ENCODE peak calls at places on chromosome 6, in eight cellular contexts. G is fibroblast of lung, T is GM23338, W is MM.1S, P is PC-3, V is mammary epithelial cell, C is HCT116, L is trophoblast cell. X is an unnamed sample.

GRCh38 chr6:131825946-131826345 is 18.1 kb downstream of the ENPP1 start:
- DNase-seq in G (no peak), T (no peak), W (no peak), P (peak; percentile 56), V (no peak), C (no peak), L (no peak), X (no peak)

GRCh38 chr6:20441921-20442320 is 40.2 kb downstream of the E2F3 start:
- DNase-seq in G (no peak), T (no peak), W (no peak), P (no peak), V (no peak), C (no peak), L (no peak), X (no peak)

GRCh38 chr6:1792989-1793388 is 183.3 kb downstream of the FOXC1 start:
- DNase-seq in G (no peak), T (peak; percentile 73), W (peak; percentile 22), P (peak; percentile 67), V (peak; percentile 35), C (peak; percentile 26), L (peak; percentile 58), X (no peak)

GRCh38 chr6:72182337-72183246 is 296.2 kb downstream of the RIMS1 start:
- DNase-seq in G (peak; percentile 60), T (peak; percentile 82), W (peak; percentile 91), P (peak; percentile 66), V (peak; percentile 73), C (no peak), L (peak; percentile 41), X (peak; percentile 39)

GRCh38 chr6:111406200-111406711 is 76.8 kb downstream of the REV3L start:
- DNase-seq in G (no peak), T (no peak), W (peak; percentile 81), P (no peak), V (no peak), C (no peak), L (peak; percentile 36), X (no peak)

GRCh38 chr6:157460182-157460999 is 79.4 kb downstream of the ZDHHC14 start:
- DNase-seq in G (peak; percentile 69), T (no peak), W (no peak), P (no peak), V (no peak), C (no peak), L (peak; percentile 39), X (peak; percentile 67)

GRCh38 chr6:18186033-18186432 is 30.8 kb downstream of the KDM1B start:
- DNase-seq in G (peak; percentile 16), T (peak; percentile 52), W (no peak), P (peak; percentile 45), V (no peak), C (no peak), L (peak; percentile 8), X (peak; percentile 21)

GRCh38 chr6:12097791-12098190 is 85.7 kb downstream of the HIVEP1 start:
- DNase-seq in G (peak; percentile 37), T (no peak), W (no peak), P (peak; percentile 50), V (peak; percentile 31), C (no peak), L (no peak), X (no peak)

GRCh38 chr6:51490101-51490500 is 597.3 kb downstream of the PKHD1 start:
- DNase-seq in G (no peak), T (no peak), W (no peak), P (peak; percentile 69), V (no peak), C (no peak), L (no peak), X (no peak)

GRCh38 chr6:87407531-87407895 is 259 bp upstream of the CFAP206 start:
- DNase-seq in G (peak; percentile 37), T (peak; percentile 65), W (peak; percentile 7), P (peak; percentile 28), V (no peak), C (peak; percentile 12), L (no peak), X (peak; percentile 62)
- H3K79me2 ChIP-seq in G (no peaks in the 10 kb centered on the region), T (no peaks in the 10 kb centered on the region), W (no peaks in the 10 kb centered on the region), P (no peaks in the 10 kb centered on the region), V (no peaks in the 10 kb centered on the region), C (no peaks in the 10 kb centered on the region), L (peaks cover 2% of the 10 kb centered on the region), X (no peaks in the 10 kb centered on the region)

DNA sequence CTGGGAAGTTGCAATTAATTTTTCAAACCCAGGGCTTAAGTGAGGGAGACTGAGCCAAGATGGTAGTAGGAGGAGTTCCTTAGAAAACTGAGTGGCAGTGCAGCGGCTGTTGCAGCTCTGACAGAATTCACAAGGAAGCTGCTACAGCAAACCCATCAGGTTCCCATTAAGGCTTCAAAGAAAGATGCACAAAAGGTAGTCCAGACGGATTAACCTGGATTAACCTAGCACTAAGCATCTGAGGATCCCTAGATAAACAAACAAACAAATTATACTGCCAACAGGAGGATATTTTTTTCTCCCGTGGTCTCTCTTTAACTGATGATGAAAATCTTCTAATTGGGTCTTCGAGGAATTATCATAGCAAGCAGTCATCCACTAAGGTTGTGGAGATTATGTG is 5.2 kb downstream of the TENT5A start:
- DNase-seq in G (no peak), T (no peak), W (no peak), P (no peak), V (no peak), C (no peak), L (no peak), X (no peak)
- H3K79me2 ChIP-seq in G (peaks cover 30% of the 10 kb centered on the region), T (no peaks in the 10 kb centered on the region), W (no peaks in the 10 kb centered on the region), P (peaks cover 51% of the 10 kb centered on the region), V (peaks cover 16% of the 10 kb centered on the region), C (peaks cover 51% of the 10 kb centered on the region), L (peaks cover 9% of the 10 kb centered on the region), X (peaks cover 19% of the 10 kb centered on the region)

DNA sequence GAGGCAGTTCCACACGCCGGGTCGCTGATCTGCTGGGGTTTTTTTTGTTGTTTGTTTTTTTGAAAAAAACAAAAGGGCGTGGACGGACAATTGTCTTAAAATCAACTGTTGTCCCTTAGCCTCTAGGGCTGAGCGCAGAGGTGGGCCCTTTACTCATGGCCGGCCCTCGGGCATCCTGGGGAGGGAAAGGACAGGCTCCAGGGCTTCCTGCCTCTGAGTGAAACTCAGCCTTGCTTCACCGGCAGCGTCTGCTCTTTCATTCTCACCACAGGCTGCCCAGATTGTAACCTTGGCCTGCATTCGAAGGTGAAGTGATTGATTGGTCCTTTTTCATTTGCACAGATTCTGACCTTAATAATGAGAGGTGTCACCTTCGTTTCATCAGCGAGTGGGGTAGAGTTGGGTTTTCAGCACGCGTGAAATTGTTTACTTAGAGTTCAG is 797 bp downstream of the SMIM13 start:
- DNase-seq in G (peak; percentile 49), T (peak; percentile 71), W (peak; percentile 67), P (peak; percentile 56), V (peak; percentile 64), C (no peak), L (peak; percentile 70), X (peak; percentile 65)
- H3K79me2 ChIP-seq in G (peaks cover 47% of the 10 kb centered on the region), T (peaks cover 53% of the 10 kb centered on the region), W (peaks cover 52% of the 10 kb centered on the region), P (peaks cover 53% of the 10 kb centered on the region), V (peaks cover 54% of the 10 kb centered on the region), C (peaks cover 51% of the 10 kb centered on the region), L (peaks cover 14% of the 10 kb centered on the region), X (peaks cover 50% of the 10 kb centered on the region)

GRCh38 chr6:148269386-148269785 is 73.3 kb upstream of the SASH1 start:
- DNase-seq in G (no peak), T (no peak), W (no peak), P (peak; percentile 14), V (no peak), C (no peak), L (no peak), X (peak; percentile 31)

GRCh38 chr6:148274809-148275208 is 67.8 kb upstream of the SASH1 start:
- DNase-seq in G (no peak), T (no peak), W (no peak), P (no peak), V (no peak), C (no peak), L (no peak), X (no peak)

GRCh38 chr6:148272084-148272483 is 70.6 kb upstream of the SASH1 start:
- DNase-seq in G (peak; percentile 88), T (no peak), W (no peak), P (peak; percentile 12), V (peak; percentile 19), C (no peak), L (peak; percentile 79), X (peak; percentile 89)

GRCh38 chr6:148272597-148272996 is 70.0 kb upstream of the SASH1 start:
- DNase-seq in G (no peak), T (no peak), W (no peak), P (no peak), V (no peak), C (no peak), L (peak; percentile 38), X (no peak)

GRCh38 chr6:148273962-148274752 is 68.5 kb upstream of the SASH1 start:
- DNase-seq in G (no peak), T (no peak), W (no peak), P (no peak), V (peak; percentile 15), C (no peak), L (peak; percentile 76), X (no peak)
- H3K79me2 ChIP-seq in G (peaks cover 5% of the 10 kb centered on the region), T (no peaks in the 10 kb centered on the region), W (no peaks in the 10 kb centered on the region), P (no peaks in the 10 kb centered on the region), V (no peaks in the 10 kb centered on the region), C (no peaks in the 10 kb centered on the region), L (no peaks in the 10 kb centered on the region), X (no peaks in the 10 kb centered on the region)

DNA sequence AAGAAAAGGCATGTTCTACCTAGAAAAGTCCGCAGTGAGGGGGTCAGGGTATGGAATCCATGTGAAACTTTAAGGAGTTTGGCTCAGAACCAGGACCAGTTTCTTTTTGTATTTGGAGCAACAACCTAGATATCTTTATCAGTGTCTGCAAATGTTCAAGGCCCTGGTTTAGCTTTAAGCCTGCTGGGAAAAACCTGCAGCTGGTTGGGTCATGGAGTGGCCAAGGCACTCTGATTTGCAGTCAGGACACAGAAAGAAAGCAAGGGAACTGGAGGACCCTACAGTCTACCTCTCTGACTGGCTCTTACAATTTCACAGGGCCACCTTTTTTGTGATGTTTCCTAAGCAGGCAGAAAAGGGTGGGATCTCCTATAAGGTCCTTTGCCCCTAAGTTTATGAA is 33.7 kb downstream of the GSTA2 start:
- DNase-seq in G (no peak), T (no peak), W (no peak), P (no peak), V (no peak), C (no peak), L (no peak), X (no peak)
- H3K79me2 ChIP-seq in G (no peaks in the 10 kb centered on the region), T (no peaks in the 10 kb centered on the region), W (no peaks in the 10 kb centered on the region), P (no peaks in the 10 kb centered on the region), V (no peaks in the 10 kb centered on the region), C (no peaks in the 10 kb centered on the region), L (no peaks in the 10 kb centered on the region), X (no peaks in the 10 kb centered on the region)

DNA sequence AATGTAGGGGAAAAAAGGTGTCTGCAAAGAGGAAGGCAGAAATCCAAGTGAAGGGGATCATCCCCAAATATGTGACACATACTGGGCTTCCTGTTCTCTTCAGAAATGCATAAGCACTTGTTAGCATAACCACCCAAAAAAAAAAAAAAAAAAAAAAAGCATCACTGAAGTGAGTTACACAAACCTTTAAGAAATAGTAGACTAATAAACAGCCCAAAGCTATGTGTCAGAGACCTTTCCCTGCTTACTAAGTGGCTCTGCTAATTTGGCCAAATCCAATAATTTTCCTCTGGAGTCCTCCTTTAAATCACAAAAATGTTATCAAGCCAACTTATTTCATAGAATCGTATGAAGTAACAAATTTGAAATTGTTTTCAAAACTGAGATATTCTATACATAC is 7.5 kb upstream of the DST start:
- DNase-seq in G (no peak), T (no peak), W (no peak), P (no peak), V (no peak), C (no peak), L (no peak), X (no peak)
- H3K79me2 ChIP-seq in G (peaks cover 19% of the 10 kb centered on the region), T (no peaks in the 10 kb centered on the region), W (no peaks in the 10 kb centered on the region), P (no peaks in the 10 kb centered on the region), V (no peaks in the 10 kb centered on the region), C (no peaks in the 10 kb centered on the region), L (no peaks in the 10 kb centered on the region), X (no peaks in the 10 kb centered on the region)

DNA sequence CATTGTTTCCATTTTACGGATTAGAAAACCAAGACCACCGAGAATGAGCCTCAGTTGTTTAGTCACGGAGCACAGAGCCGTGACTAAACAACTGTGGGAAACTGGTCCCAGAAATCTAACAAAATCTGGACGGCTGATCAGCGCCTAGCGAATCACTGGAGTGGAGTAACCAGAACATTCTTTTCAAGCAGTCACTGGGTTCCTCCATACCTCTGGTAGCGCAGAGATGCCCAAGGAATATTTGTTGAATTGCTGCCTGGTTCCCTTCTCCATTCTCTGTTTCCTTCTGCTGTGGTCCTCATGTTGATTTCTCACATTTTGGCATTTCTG is 62.0 kb downstream of the GPX5 start:
- DNase-seq in G (peak; percentile 46), T (no peak), W (no peak), P (no peak), V (no peak), C (no peak), L (peak; percentile 36), X (no peak)
- H3K79me2 ChIP-seq in G (no peaks in the 10 kb centered on the region), T (peaks cover 4% of the 10 kb centered on the region), W (no peaks in the 10 kb centered on the region), P (peaks cover 24% of the 10 kb centered on the region), V (peaks cover 8% of the 10 kb centered on the region), C (no peaks in the 10 kb centered on the region), L (peaks cover 6% of the 10 kb centered on the region), X (no peaks in the 10 kb centered on the region)